ENCODE peak calls at places on chromosomes 13 and 19, in eight cellular contexts. U, C, G, L, I, V, X and E are unnamed samples. For H3K4me1, the result is how much of the 10 kb centered on the place peaks cover.

GRCh38 chr13:31014461-31014860 is 82.0 kb downstream of the TEX26 start:
- DNase-seq in V (no peak), C (no peak), L (no peak), X (no peak), U (no peak), I (no peak), G (no peak), E (no peak)

GRCh38 chr13:99228737-99229691 is 28.4 kb downstream of the UBAC2 start:
- DNase-seq in U (no peak), C (no peak), L (no peak), V (no peak), I (peak), G (no peak), X (no peak), E (no peak)

GRCh38 chr13:34567558-34567957 is 374.5 kb upstream of the NBEA start:
- DNase-seq in L (peak), V (no peak), G (no peak), I (no peak), U (no peak), C (no peak), X (no peak), E (no peak)

GRCh38 chr19:16518483-16519229 is 22.5 kb downstream of the C19orf44 start:
- DNase-seq in V (no peak), C (no peak), G (no peak), X (no peak), L (no peak), I (no peak), U (peak), E (no peak)

GRCh38 chr13:106786006-106786579 is 218.2 kb upstream of the ARGLU1 start:
- DNase-seq in L (no peak), C (no peak), G (no peak), V (no peak), I (no peak), U (no peak), X (no peak), E (no peak)

GRCh38 chr19:3607398-3608078 is 863 bp upstream of the TBXA2R start:
- DNase-seq in L (no peak), C (no peak), I (no peak), U (peak), V (peak), X (no peak), G (no peak), E (no peak)

GRCh38 chr19:7480222-7480974 is 8.4 kb downstream of the PEX11G start:
- DNase-seq in C (no peak), I (no peak), X (no peak), U (no peak), V (peak), G (no peak), L (peak), E (no peak)

GRCh38 chr19:5480427-5480836 is 25.2 kb downstream of the ZNRF4 start:
- DNase-seq in V (no peak), G (peak), I (no peak), U (peak), X (no peak), L (no peak), C (no peak), E (no peak)

GRCh38 chr19:57648336-57649003 is 15.5 kb downstream of the ZNF211 start:
- DNase-seq in G (no peak), X (no peak), C (no peak), L (no peak), U (no peak), V (no peak), I (no peak), E (no peak)

GRCh38 chr13:22428188-22428828 is 752.5 kb upstream of the SGCG start:
- DNase-seq in L (peak), G (no peak), I (no peak), C (no peak), V (peak), U (no peak), X (no peak), E (no peak)

GRCh38 chr13:21822029-21822428 is 151.2 kb downstream of the FGF9 start:
- DNase-seq in I (no peak), L (no peak), X (no peak), G (no peak), U (no peak), V (no peak), C (no peak), E (no peak)

GRCh38 chr13:21203132-21203531 is 26.7 kb downstream of the MRPL57 start:
- DNase-seq in G (no peak), C (no peak), V (no peak), I (peak), X (no peak), L (no peak), U (no peak), E (no peak)

GRCh38 chr19:3175761-3176714 is 2.5 kb upstream of the S1PR4 start:
- DNase-seq in C (no peak), I (peak), G (peak), V (no peak), L (peak), X (no peak), U (no peak), E (peak)

GRCh38 chr13:85879014-85879413 is 79.8 kb upstream of the SLITRK6 start:
- DNase-seq in I (no peak), V (no peak), U (no peak), X (no peak), L (no peak), C (no peak), G (no peak), E (no peak)

GRCh38 chr13:27605610-27606200 is 14.6 kb downstream of the LNX2 start:
- DNase-seq in I (peak), X (no peak), U (no peak), C (no peak), V (no peak), L (peak), G (no peak), E (no peak)

GRCh38 chr19:56973713-56974553 is 133.4 kb upstream of the PEG3 start:
- DNase-seq in I (no peak), C (no peak), G (no peak), X (no peak), L (no peak), U (no peak), V (peak), E (no peak)

GRCh38 chr19:13031917-13032623 is 36.8 kb downstream of the NFIX start:
- DNase-seq in L (no peak), I (peak), C (no peak), G (no peak), U (no peak), V (no peak), X (no peak), E (no peak)

GRCh38 chr13:47564041-47564440 is 437.0 kb downstream of the SUCLA2 start:
- DNase-seq in L (no peak), G (no peak), V (no peak), I (no peak), C (no peak), X (no peak), U (no peak), E (no peak)

GRCh38 chr19:14139944-14140343 is 3.6 kb upstream of the ASF1B start:
- DNase-seq in L (peak), V (no peak), I (no peak), C (no peak), X (no peak), U (no peak), G (no peak), E (no peak)

GRCh38 chr19:19185853-19186728 is 5.9 kb downstream of the BORCS8 start:
- DNase-seq in I (peak), X (no peak), G (peak), C (no peak), V (no peak), L (peak), U (peak), E (no peak)

GRCh38 chr19:16235811-16236710 is 38.4 kb downstream of the AP1M1 start:
- DNase-seq in G (no peak), L (no peak), I (no peak), U (no peak), C (no peak), V (no peak), X (no peak), E (no peak)

GRCh38 chr13:50149932-50150331 is 134.7 kb downstream of the KCNRG start:
- DNase-seq in I (no peak), V (no peak), L (peak), C (no peak), U (peak), X (no peak), G (peak), E (no peak)

GRCh38 chr19:44770550-44771257 is 7.0 kb upstream of the CBLC start:
- DNase-seq in U (peak), X (peak), V (peak), L (peak), C (peak), I (peak), G (peak), E (peak)
- H3K27ac ChIP-seq in U (no peak), X (no peak), V (no peak), L (no peak), C (no peak), I (peak), G (no peak), E (peak)

GRCh38 chr13:51479199-51479523 is 26.3 kb upstream of the INTS6 start:
- DNase-seq in I (peak), C (no peak), L (no peak), G (no peak), V (no peak), X (no peak), U (peak), E (no peak)

GRCh38 chr13:51475727-51476521 is 23.1 kb upstream of the INTS6 start:
- DNase-seq in C (no peak), I (peak), U (no peak), X (no peak), V (no peak), G (no peak), L (no peak), E (no peak)

GRCh38 chr13:51478418-51479198 is 25.8 kb upstream of the INTS6 start:
- DNase-seq in L (peak), U (no peak), X (no peak), C (no peak), V (no peak), I (no peak), G (no peak), E (no peak)

GRCh38 chr13:51477149-51477548 is 24.3 kb upstream of the INTS6 start:
- DNase-seq in L (no peak), U (no peak), C (no peak), X (no peak), G (no peak), V (no peak), I (no peak), E (no peak)

GRCh38 chr13:51477653-51478324 is 25.0 kb upstream of the INTS6 start:
- DNase-seq in I (no peak), V (no peak), L (no peak), X (no peak), G (no peak), U (no peak), C (no peak), E (no peak)
- H3K4me1 ChIP-seq in I (under half), V (under half), L (under half), X (under half), G (under half), U (under half), C (under half), E (under half)

GRCh38 chr19:38618590-38619360 is at the start of gene EIF3K:
- DNase-seq in U (peak), X (peak), G (peak), V (peak), C (peak), L (peak), I (peak), E (peak)
- TF ChIP-seq POLR2A in U (peak), X (peak), G (no peak), V (peak), C (peak), L (no peak), I (peak), E (peak)

DNA sequence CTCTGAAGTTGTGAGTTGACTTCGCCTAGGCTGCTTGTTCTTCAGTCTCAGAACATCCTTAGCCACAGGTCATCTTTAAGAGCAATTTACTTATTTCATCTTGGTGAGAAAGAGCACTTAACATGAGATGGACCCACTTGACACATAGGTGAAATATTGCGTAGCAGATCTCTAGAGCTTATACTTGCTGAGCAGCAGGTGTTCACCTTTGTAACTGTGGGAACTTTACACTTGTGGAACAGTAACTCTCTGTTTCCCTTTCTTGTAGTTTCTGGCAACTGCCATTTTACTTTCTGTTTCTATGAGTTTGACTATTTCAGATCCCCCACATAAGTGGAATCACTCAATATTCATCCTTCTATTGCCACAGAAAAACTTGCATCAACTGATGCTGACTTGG is 95.7 kb downstream of the SLC10A2 start:
- DNase-seq in G (no peak), U (no peak), C (no peak), L (no peak), X (no peak), I (no peak), V (no peak), E (no peak)
- H3K27ac ChIP-seq in G (no peak), U (no peak), C (no peak), L (no peak), X (no peak), I (no peak), V (no peak), E (peak)

DNA sequence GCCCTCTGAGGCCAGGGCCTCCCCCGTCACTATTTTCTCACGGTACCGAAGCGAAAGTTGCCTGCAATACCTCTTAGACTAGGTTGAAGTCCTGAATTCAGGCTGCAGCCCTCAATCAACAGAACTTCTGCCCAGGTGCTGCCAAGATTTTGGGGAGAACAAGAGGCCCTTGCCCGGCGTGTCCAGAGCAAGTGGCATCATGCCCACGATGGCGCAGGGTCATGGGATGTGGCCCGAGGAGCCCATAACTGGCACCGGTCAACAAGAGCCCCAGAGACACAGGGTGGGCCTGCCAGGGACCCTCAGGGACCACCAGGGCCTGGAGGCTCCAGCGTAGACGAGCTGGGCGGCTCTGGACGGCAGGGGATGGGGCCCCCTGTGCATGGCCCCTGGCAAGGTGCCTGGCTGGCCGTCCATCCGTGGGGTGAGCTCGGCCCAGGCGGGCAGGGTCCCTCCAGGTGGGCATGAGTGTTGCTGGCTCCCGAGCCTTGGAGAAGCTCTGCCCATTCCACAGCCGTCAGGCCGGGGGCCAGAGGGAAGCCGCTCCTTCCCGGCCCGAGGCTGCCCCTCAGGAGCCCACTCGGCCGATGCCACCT is 45.1 kb downstream of the GAS6 start:
- DNase-seq in V (no peak), U (no peak), L (no peak), G (no peak), C (no peak), I (no peak), X (no peak), E (no peak)
- H3K4me1 ChIP-seq in V (under half), U (under half), L (under half), G (under half), C (half or more), I (under half), X (under half), E (under half)

GRCh38 chr13:23505007-23505406 is 65.2 kb upstream of the TNFRSF19 start:
- DNase-seq in X (no peak), C (no peak), U (no peak), I (peak), G (no peak), L (no peak), V (no peak), E (no peak)
- TF ChIP-seq POLR2A in X (no peak), C (no peak), U (no peak), I (no peak), G (no peak), L (no peak), V (no peak), E (no peak)

DNA sequence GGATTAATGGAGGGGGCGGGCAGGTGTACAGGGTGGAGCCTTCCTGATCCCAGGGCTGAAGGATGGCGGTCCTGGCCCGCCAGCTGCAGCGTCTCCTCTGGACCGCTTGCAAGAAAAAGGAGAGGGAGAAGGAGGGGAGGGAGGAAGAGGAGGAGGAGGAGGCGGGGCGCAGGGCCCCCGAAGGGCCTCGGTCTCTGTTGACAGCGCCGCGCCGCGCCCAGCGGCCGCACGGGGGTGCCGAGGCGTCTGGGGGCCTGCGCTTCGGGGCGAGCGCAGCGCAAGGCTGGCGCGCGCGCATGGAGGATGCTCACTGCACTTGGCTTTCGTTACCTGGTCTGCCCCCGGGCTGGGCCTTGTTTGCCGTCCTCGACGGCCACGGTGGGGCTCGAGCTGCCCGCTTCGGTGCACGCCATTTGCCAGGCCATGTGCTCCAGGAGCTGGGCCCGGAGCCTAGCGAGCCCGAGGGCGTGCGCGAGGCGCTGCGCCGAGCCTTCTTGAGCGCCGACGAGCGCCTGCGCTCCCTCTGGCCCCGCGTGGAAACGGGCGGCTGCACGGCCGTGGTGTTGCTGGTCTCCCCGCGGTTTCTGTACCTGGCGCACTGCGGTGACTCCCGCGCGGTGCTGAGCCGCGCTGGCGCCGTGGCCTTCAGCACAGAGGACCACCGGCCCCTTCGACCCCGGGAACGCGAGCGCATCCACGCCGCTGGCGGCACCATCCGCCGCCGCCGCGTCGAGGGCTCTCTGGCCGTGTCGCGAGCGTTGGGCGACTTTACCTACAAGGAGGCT is at the start of gene PPM1N:
- DNase-seq in C (no peak), I (peak), G (no peak), L (no peak), X (no peak), V (no peak), U (no peak), E (peak)
- H3K27ac ChIP-seq in C (no peak), I (no peak), G (no peak), L (no peak), X (peak), V (no peak), U (no peak), E (no peak)

GRCh38 chr19:11410682-11411081 is 8.4 kb downstream of the RGL3 start:
- DNase-seq in V (no peak), C (no peak), X (no peak), L (no peak), G (no peak), U (no peak), I (peak), E (no peak)
- H3K4me1 ChIP-seq in V (under half), C (under half), X (under half), L (under half), G (under half), U (under half), I (under half), E (under half)

GRCh38 chr13:28744656-28745055 is 25.9 kb upstream of the SLC46A3 start:
- DNase-seq in I (no peak), X (no peak), U (no peak), C (no peak), V (no peak), G (no peak), L (no peak), E (no peak)
- TF ChIP-seq POLR2A in I (no peak), X (no peak), U (no peak), C (no peak), V (no peak), G (no peak), L (no peak), E (no peak)

GRCh38 chr13:93640452-93640851 is 413.8 kb downstream of the GPC6 start:
- DNase-seq in L (no peak), V (no peak), I (no peak), U (no peak), G (no peak), X (no peak), C (no peak), E (no peak)
- H3K27ac ChIP-seq in L (no peak), V (no peak), I (no peak), U (no peak), G (no peak), X (no peak), C (no peak), E (no peak)